ENCODE peak calls at places on chromosomes 16 and 17, in six cellular contexts. E is IMR-90, W is A549, P is esophagus muscularis mucosa, T is Panc1, M is PC-3. H is an unnamed sample. For H3K4me1, the result is how much of the 10 kb centered on the place peaks cover.

GRCh38 chr16:89484923-89485679 is 5.3 kb downstream of the ANKRD11 start:
- DNase-seq in W (no peak), E (no peak), P (no peak), M (no peak), T (no peak), H (no peak)

GRCh38 chr17:64382184-64382583 is 8.5 kb downstream of the PECAM1 start:
- DNase-seq in P (no peak), T (no peak), M (no peak), E (no peak), W (no peak), H (no peak)

GRCh38 chr17:17508019-17508535 is 11.9 kb upstream of the RASD1 start:
- DNase-seq in W (no peak), E (no peak), M (no peak), T (no peak), P (no peak), H (no peak)

GRCh38 chr17:2375406-2375805 is 25.5 kb downstream of the MNT start:
- DNase-seq in P (no peak), M (no peak), W (no peak), E (no peak), T (no peak), H (no peak)

GRCh38 chr17:73976676-73977521 is 226.6 kb upstream of the RPL38 start:
- DNase-seq in M (no peak), E (no peak), W (no peak), T (no peak), P (no peak), H (peak)

GRCh38 chr17:48048321-48049140 is at the start of gene NFE2L1:
- DNase-seq in E (peak), T (peak), P (peak), W (peak), M (peak), H (peak)

GRCh38 chr16:56600398-56600999 is 7.9 kb upstream of the MT2A start:
- DNase-seq in T (no peak), W (peak), P (no peak), M (peak), E (peak), H (peak)

GRCh38 chr16:15055141-15056053 is 477 bp downstream of the NTAN1 start:
- DNase-seq in M (peak), P (no peak), T (no peak), W (peak), E (peak), H (no peak)

GRCh38 chr17:80380068-80381061 is 34.6 kb upstream of the ENDOV start:
- DNase-seq in T (no peak), E (no peak), M (no peak), W (no peak), P (no peak), H (no peak)

GRCh38 chr17:76275382-76276068 is 10.4 kb downstream of the UBALD2 start:
- DNase-seq in P (no peak), E (no peak), W (no peak), T (no peak), M (no peak), H (no peak)

GRCh38 chr17:61260061-61260797 is 139.4 kb upstream of the TBX2 start:
- DNase-seq in T (no peak), M (no peak), W (no peak), E (peak), P (no peak), H (no peak)

GRCh38 chr17:71631483-71631882 is 489.3 kb upstream of the SOX9 start:
- DNase-seq in W (peak), T (no peak), M (peak), E (peak), P (no peak), H (no peak)

GRCh38 chr16:14454391-14454790 is 175.7 kb downstream of the PARN start:
- DNase-seq in W (no peak), E (peak), P (no peak), T (no peak), M (peak), H (no peak)

GRCh38 chr17:74960739-74961342 is 11.7 kb downstream of the HID1 start:
- DNase-seq in P (no peak), T (no peak), M (no peak), W (peak), E (peak), H (peak)

GRCh38 chr16:12540290-12540689 is 263.4 kb downstream of the CPPED1 start:
- DNase-seq in P (no peak), T (no peak), M (no peak), E (no peak), W (no peak), H (no peak)

GRCh38 chr16:19874026-19874425 is 10.6 kb downstream of the GPRC5B start:
- DNase-seq in M (no peak), T (no peak), W (no peak), P (no peak), E (no peak), H (no peak)

GRCh38 chr16:2915196-2915929 is 3.6 kb downstream of the FLYWCH1 start:
- DNase-seq in P (no peak), E (no peak), M (no peak), W (no peak), T (no peak), H (no peak)

GRCh38 chr16:1771072-1771863 is at the start of gene NME3:
- DNase-seq in P (peak), W (peak), M (peak), T (no peak), E (peak), H (peak)

GRCh38 chr16:12612598-12613101 is 191.0 kb downstream of the CPPED1 start:
- DNase-seq in M (peak), W (peak), P (peak), T (peak), E (no peak), H (no peak)

GRCh38 chr16:51949260-51949659 is 597.7 kb downstream of the TOX3 start:
- DNase-seq in E (no peak), T (no peak), W (no peak), P (no peak), M (no peak), H (peak)

GRCh38 chr16:67396775-67397450 is 3.6 kb upstream of the TPPP3 start:
- DNase-seq in W (no peak), P (no peak), E (no peak), T (no peak), M (no peak), H (no peak)

GRCh38 chr16:67396159-67396774 is 3.0 kb upstream of the TPPP3 start:
- DNase-seq in E (peak), T (no peak), P (no peak), W (peak), M (peak), H (peak)

GRCh38 chr16:67395105-67395457 is 1.8 kb upstream of the TPPP3 start:
- DNase-seq in T (no peak), M (no peak), E (no peak), W (no peak), P (no peak), H (no peak)

GRCh38 chr16:67394271-67395104 is 1.2 kb upstream of the TPPP3 start:
- DNase-seq in M (no peak), P (no peak), W (no peak), E (no peak), T (no peak), H (no peak)

DNA sequence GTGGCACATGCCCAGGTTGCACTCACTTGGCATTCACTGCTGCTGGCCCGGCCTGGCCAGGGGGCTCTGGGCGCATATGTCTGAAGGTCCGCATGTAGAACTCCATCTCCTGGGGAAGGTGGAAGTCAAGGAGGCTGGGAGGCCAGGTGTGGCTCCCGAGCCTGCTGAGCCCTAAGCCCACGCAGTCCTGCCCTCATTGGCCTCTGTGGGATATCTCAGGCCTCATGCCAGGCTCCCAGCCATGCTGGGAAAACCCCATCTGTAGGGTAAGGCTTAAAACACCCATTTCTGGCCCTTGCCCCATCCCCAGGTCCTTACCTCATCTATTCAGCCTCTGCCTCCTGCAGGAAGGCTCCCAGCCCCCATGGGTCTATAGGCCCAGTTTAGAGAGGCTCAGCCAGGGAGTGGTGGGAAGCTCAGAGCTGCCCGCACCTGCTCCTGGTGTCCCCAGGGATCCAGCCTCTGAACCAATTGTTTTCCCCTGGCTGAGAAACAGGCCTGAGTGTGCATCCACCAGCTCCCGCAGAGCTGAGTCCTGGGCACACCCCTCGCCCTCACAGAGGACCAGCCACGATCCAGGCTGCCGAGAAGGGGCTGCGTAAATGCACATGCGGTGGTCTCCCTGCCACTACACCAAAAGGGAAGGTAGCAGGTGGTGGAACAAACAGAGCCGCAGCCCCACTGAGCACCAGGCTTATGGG is 2.3 kb upstream of the TPPP3 start:
- DNase-seq in E (peak), P (no peak), T (no peak), W (no peak), M (no peak), H (peak)
- H3K4me1 ChIP-seq in E (under half), P (half or more), T (under half), W (under half), M (under half), H (under half)

DNA sequence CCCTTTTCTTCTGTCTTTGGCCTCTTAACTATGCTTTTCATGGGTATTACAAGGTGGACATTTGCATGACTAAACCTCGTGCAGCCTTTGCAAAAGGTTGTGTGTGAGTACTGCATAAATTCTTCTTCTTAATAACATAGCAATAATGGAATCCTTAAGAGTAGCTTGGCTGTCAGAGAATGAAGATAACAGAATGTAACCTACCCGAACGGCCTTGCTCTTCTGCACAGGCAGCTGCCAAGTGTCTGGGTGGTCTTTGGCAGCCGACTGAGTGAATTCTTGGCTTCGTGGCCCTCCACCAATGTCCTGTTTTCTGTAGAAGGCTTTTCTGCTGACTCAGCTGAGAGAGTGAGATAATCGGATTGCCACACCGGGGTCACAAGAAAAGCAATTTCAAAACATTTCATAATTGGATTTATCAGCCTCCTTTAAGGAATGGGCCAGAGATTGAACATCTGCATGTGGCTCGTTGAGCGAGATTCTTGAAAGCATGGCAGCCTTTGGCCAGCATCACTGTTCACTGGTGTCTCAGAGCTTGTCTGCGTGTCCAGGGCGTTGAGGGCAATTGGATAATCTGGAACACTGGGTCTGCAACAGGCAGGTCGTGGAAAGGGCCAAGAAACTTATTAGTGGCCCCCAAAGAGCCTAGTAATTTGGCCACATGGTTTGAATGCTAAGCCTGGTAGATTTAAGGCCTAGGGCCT is 13.5 kb downstream of the IRF8 start:
- DNase-seq in W (no peak), T (no peak), P (no peak), M (no peak), E (peak), H (no peak)
- H3K4me1 ChIP-seq in W (under half), T (under half), P (under half), M (under half), E (under half), H (under half)

DNA sequence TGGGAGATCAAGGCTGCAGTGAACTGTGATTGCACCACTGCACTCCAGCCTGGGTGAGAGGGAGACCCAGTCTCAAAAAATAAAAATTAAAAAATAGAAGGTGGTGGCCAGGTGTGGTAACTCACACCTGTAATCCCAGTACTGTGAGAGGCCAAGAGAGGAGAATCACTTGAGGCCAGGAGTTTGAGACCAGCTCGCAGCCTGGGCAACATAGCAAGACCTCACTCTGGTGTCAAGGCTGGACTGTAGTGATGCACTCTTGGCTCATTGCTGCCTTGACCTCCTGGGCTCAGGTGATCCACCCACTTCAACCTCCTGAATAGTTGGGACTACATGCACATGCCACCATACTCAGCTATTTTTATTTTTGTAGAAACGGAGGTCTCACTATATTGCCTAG is 13.3 kb downstream of the RFFL start:
- DNase-seq in W (no peak), P (no peak), M (no peak), T (no peak), E (no peak), H (no peak)
- H3K4me1 ChIP-seq in W (half or more), P (under half), M (under half), T (under half), E (under half), H (under half)

DNA sequence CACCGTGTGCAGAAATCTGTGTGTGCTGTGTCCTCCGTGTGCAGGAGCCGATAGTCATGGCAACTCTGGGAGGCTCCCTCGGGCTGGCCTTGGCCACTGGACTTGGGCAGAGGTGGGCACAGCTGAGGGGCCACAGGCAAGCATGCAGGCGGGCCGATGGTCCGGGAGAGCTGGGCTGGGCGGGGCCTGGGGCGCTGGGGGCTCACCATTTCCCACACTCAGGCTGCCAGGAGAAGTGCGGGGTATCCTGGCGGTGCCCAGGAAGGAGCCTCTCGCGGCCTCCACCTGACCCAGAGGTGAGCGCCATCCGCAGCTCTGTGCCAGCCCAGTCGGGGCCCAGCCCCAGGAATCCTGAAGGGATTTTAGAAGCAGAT is 28.4 kb downstream of the BAHCC1 start:
- DNase-seq in M (no peak), E (no peak), W (no peak), T (no peak), P (no peak), H (no peak)
- H3K4me1 ChIP-seq in M (under half), E (under half), W (half or more), T (half or more), P (half or more), H (under half)

GRCh38 chr17:8382052-8382879 is 727 bp downstream of the RPL26 start:
- DNase-seq in P (no peak), W (no peak), M (peak), E (no peak), T (no peak), H (no peak)
- H3K4me1 ChIP-seq in P (under half), W (half or more), M (under half), E (under half), T (under half), H (under half)

GRCh38 chr17:40953876-40954275 is 12.9 kb downstream of the KRT39 start:
- DNase-seq in T (no peak), W (peak), M (peak), E (peak), P (no peak), H (no peak)
- H3K4me1 ChIP-seq in T (under half), W (under half), M (half or more), E (under half), P (under half), H (under half)

GRCh38 chr16:23140082-23140481 is 9.2 kb downstream of the USP31 start:
- DNase-seq in M (no peak), T (no peak), E (no peak), W (no peak), P (no peak), H (no peak)
- H3K4me1 ChIP-seq in M (under half), T (under half), E (under half), W (under half), P (under half), H (under half)

DNA sequence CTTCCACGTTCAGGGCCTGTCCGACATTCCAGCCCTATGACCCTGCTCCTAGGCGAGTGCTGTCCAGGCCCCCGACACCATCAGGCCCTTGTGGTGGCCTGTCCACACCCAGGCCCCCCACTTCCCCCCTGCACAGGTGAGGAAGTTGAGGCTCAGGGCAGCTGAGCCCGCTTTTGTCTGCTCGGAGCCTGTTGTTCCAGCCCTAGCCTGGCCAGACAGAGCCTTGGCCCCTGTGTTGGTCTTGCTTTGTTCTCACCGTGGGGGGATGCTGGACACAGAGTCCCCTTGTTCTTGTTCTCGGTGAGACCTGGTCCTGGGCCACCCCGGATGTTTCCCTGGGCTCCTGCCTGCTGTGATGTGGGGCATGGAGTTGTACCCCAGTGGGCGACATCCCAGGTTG is 52.1 kb upstream of the ZNF750 start:
- DNase-seq in M (no peak), E (no peak), T (no peak), P (no peak), W (no peak), H (no peak)
- H3K4me1 ChIP-seq in M (under half), E (under half), T (under half), P (under half), W (under half), H (under half)